ENCODE peak calls at places on chromosome 2, in eight cellular contexts. U is nephron progenitor cell; A is lung; X is activated T-cell treated with anti-CD3 and anti-CD28 coated beads for 24 hours; Z is DMS79 treated with DMSO at 0.1 percent for 48 hours; I is NCI-H1436; O is stimulated activated CD4-positive, alpha-beta T cell treated with anti-CD3 and anti-CD28 coated beads, TNF-alpha, amount 100 ng/mL, for 24 hours; K is spleen. E is an unnamed sample.

GRCh38 chr2:55133467-55134315 is 83.4 kb upstream of the RTN4 start:
- DNase-seq in I (no peak), O (peak), K (no peak), Z (no peak), U (no peak), X (peak), A (peak), E (peak)

GRCh38 chr2:226618875-226619605 is 180.6 kb downstream of the IRS1 start:
- DNase-seq in O (no peak), U (no peak), Z (no peak), A (no peak), I (no peak), X (no peak), K (no peak), E (no peak)

GRCh38 chr2:120222186-120223033 is 790 bp downstream of the TMEM185B start:
- DNase-seq in Z (no peak), I (no peak), O (no peak), X (no peak), K (no peak), U (no peak), A (no peak), E (no peak)

GRCh38 chr2:60271718-60272117 is 281.7 kb downstream of the BCL11A start:
- DNase-seq in Z (no peak), A (no peak), U (no peak), X (no peak), O (no peak), K (no peak), I (no peak), E (no peak)

GRCh38 chr2:179883407-179883806 is 22.0 kb upstream of the ZNF385B start:
- DNase-seq in X (no peak), O (no peak), I (no peak), K (no peak), A (no peak), Z (no peak), U (no peak), E (no peak)

GRCh38 chr2:177265834-177266817 is 1.6 kb upstream of the NFE2L2 start:
- DNase-seq in Z (no peak), O (no peak), U (no peak), A (no peak), X (no peak), K (no peak), I (no peak), E (no peak)

GRCh38 chr2:109700680-109701274 is 86.6 kb downstream of the SOWAHC start:
- DNase-seq in K (no peak), U (no peak), O (no peak), X (no peak), I (no peak), Z (no peak), A (no peak), E (no peak)

GRCh38 chr2:82993631-82994030 is 1465.4 kb downstream of the SUCLG1 start:
- DNase-seq in Z (no peak), O (no peak), K (no peak), I (no peak), U (no peak), A (no peak), X (no peak), E (no peak)

GRCh38 chr2:229531594-229531993 is 182.8 kb downstream of the DNER start:
- DNase-seq in K (no peak), Z (no peak), O (no peak), X (no peak), A (no peak), U (no peak), I (no peak), E (no peak)

GRCh38 chr2:143397886-143398614 is 268.8 kb downstream of the ARHGAP15 start:
- DNase-seq in K (no peak), X (no peak), I (no peak), A (no peak), Z (peak), O (no peak), U (no peak), E (no peak)

GRCh38 chr2:62996534-62997186 is 54.0 kb upstream of the OTX1 start:
- DNase-seq in I (no peak), Z (no peak), K (no peak), X (no peak), U (no peak), O (no peak), A (no peak), E (no peak)

E was measured in GM10248.